ENCODE peak calls at places on chromosomes 13 and 19, in five cellular contexts. G is tibial artery; V is astrocyte; X is body of pancreas; K is CD4-positive, alpha-beta memory T cell. U is an unnamed sample. For H3K4me1, the result is how much of the 10 kb centered on the place peaks cover.

GRCh38 chr19:8457209-8457608 is 12.4 kb downstream of the HNRNPM start:
- DNase-seq in G (no peak), V (no peak), X (no peak), K (no peak), U (no peak)

GRCh38 chr13:45416521-45417125 is 1.6 kb downstream of the SLC25A30 start:
- DNase-seq in G (no peak), V (no peak), X (no peak), K (no peak), U (no peak)

GRCh38 chr19:29616541-29616940 is 10.5 kb downstream of the POP4 start:
- DNase-seq in G (no peak), V (no peak), X (no peak), K (no peak), U (no peak)

GRCh38 chr13:112248406-112248760 is 127.8 kb upstream of the SPACA7 start:
- DNase-seq in G (no peak), V (no peak), X (no peak), K (no peak), U (no peak)

GRCh38 chr13:79491715-79492114 is 10.8 kb downstream of the NDFIP2 start:
- DNase-seq in G (no peak), V (peak), X (no peak), K (no peak), U (peak)

GRCh38 chr13:46168341-46168740 is 13.6 kb downstream of the LCP1 start:
- DNase-seq in G (no peak), V (no peak), X (peak), K (peak), U (no peak)

GRCh38 chr13:45821861-45822260 is 29.7 kb downstream of the SIAH3 start:
- DNase-seq in G (no peak), V (no peak), X (no peak), K (no peak), U (no peak)

GRCh38 chr13:83815598-83815997 is 66.7 kb downstream of the SLITRK1 start:
- DNase-seq in G (no peak), V (no peak), X (no peak), K (no peak), U (no peak)

GRCh38 chr13:106376411-106377112 is 158.9 kb downstream of the EFNB2 start:
- DNase-seq in G (no peak), V (peak), X (peak), K (no peak), U (peak)

GRCh38 chr19:21704320-21704719 is 63.1 kb downstream of the ZNF100 start:
- DNase-seq in G (no peak), V (no peak), X (no peak), K (no peak), U (no peak)

GRCh38 chr13:87147076-87147475 is 524.1 kb upstream of the SLITRK5 start:
- DNase-seq in G (no peak), V (peak), X (no peak), K (no peak), U (no peak)

GRCh38 chr19:17840019-17840418 is 7.8 kb downstream of the JAK3 start:
- DNase-seq in G (no peak), V (no peak), X (no peak), K (no peak), U (no peak)

GRCh38 chr13:112859128-112859816 is 109.7 kb upstream of the MCF2L start:
- DNase-seq in G (no peak), V (no peak), X (no peak), K (no peak), U (no peak)

GRCh38 chr13:112062619-112063308 is 4.2 kb upstream of the SOX1 start:
- DNase-seq in G (no peak), V (no peak), X (no peak), K (no peak), U (no peak)

GRCh38 chr13:113623491-113624234 is 34.3 kb downstream of the ATP4B start:
- DNase-seq in G (no peak), V (no peak), X (no peak), K (no peak), U (no peak)

GRCh38 chr13:45361596-45362206 is 20.7 kb upstream of the TPT1 start:
- DNase-seq in G (no peak), V (peak), X (no peak), K (no peak), U (no peak)

GRCh38 chr19:6736169-6736916 is 1.0 kb downstream of the GPR108 start:
- DNase-seq in G (peak), V (peak), X (peak), K (peak), U (peak)

GRCh38 chr13:58528351-58528750 is 896.8 kb downstream of the PCDH17 start:
- DNase-seq in G (no peak), V (no peak), X (no peak), K (no peak), U (no peak)

GRCh38 chr19:39817888-39818561 is 15.9 kb downstream of the DYRK1B start:
- DNase-seq in G (no peak), V (no peak), X (no peak), K (no peak), U (no peak)

GRCh38 chr19:39823693-39824092 is 10.3 kb downstream of the DYRK1B start:
- DNase-seq in G (no peak), V (no peak), X (no peak), K (no peak), U (peak)

GRCh38 chr19:39819786-39820185 is 14.2 kb downstream of the DYRK1B start:
- DNase-seq in G (no peak), V (no peak), X (no peak), K (no peak), U (no peak)

GRCh38 chr19:39818626-39819097 is 15.3 kb downstream of the DYRK1B start:
- DNase-seq in G (no peak), V (no peak), X (no peak), K (no peak), U (no peak)

GRCh38 chr19:39820696-39821095 is 13.3 kb downstream of the DYRK1B start:
- DNase-seq in G (no peak), V (no peak), X (no peak), K (no peak), U (no peak)
- H3K4me1 ChIP-seq in G (under half), V (under half), X (under half), K (under half), U (under half)

GRCh38 chr13:51618626-51619025 is 34.4 kb downstream of the WDFY2 start:
- DNase-seq in G (no peak), V (no peak), X (no peak), K (no peak), U (no peak)
- H3K4me1 ChIP-seq in G (under half), V (under half), X (under half), K (under half), U (under half)

DNA sequence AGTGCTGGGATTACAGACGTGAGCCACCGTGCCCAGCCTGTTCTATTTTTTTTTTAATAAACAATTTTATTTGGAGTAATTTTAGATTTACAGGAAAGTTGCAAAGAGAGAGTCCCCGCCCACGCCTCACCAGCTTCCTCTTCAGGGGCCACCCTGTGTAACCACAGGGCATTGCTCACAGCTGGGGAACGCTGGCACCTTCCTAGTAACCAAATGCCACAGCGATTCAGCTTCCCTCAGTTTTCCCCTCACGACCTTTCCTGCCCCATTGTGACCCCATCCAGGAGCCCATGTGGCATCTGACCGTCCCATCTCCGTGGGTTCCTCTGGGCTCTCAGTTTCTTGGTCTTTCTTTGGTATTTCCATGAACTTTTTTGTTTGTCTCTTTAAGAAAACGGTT is 83.9 kb downstream of the GNG7 start:
- DNase-seq in G (peak), V (peak), X (peak), K (peak), U (peak)
- H3K4me1 ChIP-seq in G (under half), V (under half), X (under half), K (half or more), U (under half)

DNA sequence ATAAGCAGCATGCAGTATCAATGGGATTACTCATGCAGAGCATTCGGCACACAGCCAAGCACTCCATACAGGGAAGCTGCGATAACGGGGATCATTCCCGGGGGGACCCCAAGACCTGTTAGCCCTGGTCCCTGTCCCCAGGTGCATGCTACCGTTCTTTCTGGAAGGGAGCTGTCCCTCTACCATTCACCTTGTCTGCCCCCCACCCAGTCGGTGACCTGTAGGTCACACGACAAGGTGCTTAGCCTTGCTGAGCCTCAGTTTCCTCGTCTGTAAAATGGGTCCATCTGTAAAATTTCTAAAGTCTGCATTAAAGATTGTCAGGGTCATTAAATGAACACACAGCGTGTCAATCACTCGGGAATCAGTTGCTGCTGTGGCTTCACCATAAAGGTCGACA is 6.8 kb upstream of the ACP7 start:
- DNase-seq in G (no peak), V (no peak), X (no peak), K (no peak), U (no peak)
- H3K4me1 ChIP-seq in G (under half), V (under half), X (under half), K (under half), U (under half)

U was measured in adipocyte.